ENCODE peak calls at places on chromosomes 1 and 21, in five cellular contexts. G is CD4-positive, CD25-positive, alpha-beta regulatory T cell; P is IMR-90; X is esophagus muscularis mucosa; Q is A549. W is an unnamed sample. For H3K4me1, the result is how much of the 10 kb centered on the place peaks cover.

GRCh38 chr1:228478326-228478725 is 8.9 kb upstream of the RNF187 start:
- DNase-seq in G (no peak), P (no peak), X (no peak), Q (no peak), W (no peak)

GRCh38 chr1:157893681-157894080 is 52.1 kb upstream of the CD5L start:
- DNase-seq in G (no peak), P (no peak), X (no peak), Q (no peak), W (no peak)

GRCh38 chr1:108316545-108316944 is 72.7 kb upstream of the NBPF4 start:
- DNase-seq in G (no peak), P (peak), X (no peak), Q (no peak), W (no peak)

GRCh38 chr1:21152423-21153100 is 24.1 kb downstream of the EIF4G3 start:
- DNase-seq in G (no peak), P (peak), X (no peak), Q (no peak), W (no peak)

GRCh38 chr1:24765308-24765988 is 20.2 kb downstream of the CLIC4 start:
- DNase-seq in G (no peak), P (peak), X (peak), Q (no peak), W (no peak)

GRCh38 chr1:233113009-233113712 is 162.8 kb downstream of the NTPCR start:
- DNase-seq in G (no peak), P (peak), X (no peak), Q (peak), W (peak)

GRCh38 chr1:28045777-28046176 is 42.6 kb downstream of the EYA3 start:
- DNase-seq in G (no peak), P (no peak), X (no peak), Q (no peak), W (no peak)

GRCh38 chr1:33828654-33829053 is 35.2 kb upstream of the HMGB4 start:
- DNase-seq in G (no peak), P (no peak), X (peak), Q (no peak), W (no peak)

GRCh38 chr1:44220001-44220751 is 6.9 kb downstream of the DMAP1 start:
- DNase-seq in G (no peak), P (peak), X (no peak), Q (no peak), W (no peak)

GRCh38 chr21:29184047-29184446 is 53.6 kb downstream of the MAP3K7CL start:
- DNase-seq in G (no peak), P (no peak), X (no peak), Q (no peak), W (no peak)

GRCh38 chr1:30539856-30540243 is 183.5 kb downstream of the MATN1 start:
- DNase-seq in G (no peak), P (no peak), X (no peak), Q (no peak), W (no peak)

GRCh38 chr1:196409586-196409985 is 198.7 kb downstream of the KCNT2 start:
- DNase-seq in G (no peak), P (peak), X (no peak), Q (no peak), W (no peak)

GRCh38 chr1:165409957-165410356 is 35.0 kb downstream of the RXRG start:
- DNase-seq in G (no peak), P (no peak), X (no peak), Q (no peak), W (no peak)

GRCh38 chr21:42384999-42385398 is 10.9 kb downstream of the TMPRSS3 start:
- DNase-seq in G (no peak), P (no peak), X (no peak), Q (no peak), W (no peak)

GRCh38 chr1:8424539-8425116 is 106.7 kb downstream of the SLC45A1 start:
- DNase-seq in G (peak), P (no peak), X (no peak), Q (no peak), W (peak)

GRCh38 chr1:8421721-8422120 is 103.8 kb downstream of the SLC45A1 start:
- DNase-seq in G (no peak), P (peak), X (no peak), Q (no peak), W (peak)

GRCh38 chr1:8422439-8423133 is 104.7 kb downstream of the SLC45A1 start:
- DNase-seq in G (no peak), P (peak), X (no peak), Q (no peak), W (no peak)

GRCh38 chr1:8423702-8424538 is 106.0 kb downstream of the SLC45A1 start:
- DNase-seq in G (peak), P (peak), X (no peak), Q (peak), W (peak)

DNA sequence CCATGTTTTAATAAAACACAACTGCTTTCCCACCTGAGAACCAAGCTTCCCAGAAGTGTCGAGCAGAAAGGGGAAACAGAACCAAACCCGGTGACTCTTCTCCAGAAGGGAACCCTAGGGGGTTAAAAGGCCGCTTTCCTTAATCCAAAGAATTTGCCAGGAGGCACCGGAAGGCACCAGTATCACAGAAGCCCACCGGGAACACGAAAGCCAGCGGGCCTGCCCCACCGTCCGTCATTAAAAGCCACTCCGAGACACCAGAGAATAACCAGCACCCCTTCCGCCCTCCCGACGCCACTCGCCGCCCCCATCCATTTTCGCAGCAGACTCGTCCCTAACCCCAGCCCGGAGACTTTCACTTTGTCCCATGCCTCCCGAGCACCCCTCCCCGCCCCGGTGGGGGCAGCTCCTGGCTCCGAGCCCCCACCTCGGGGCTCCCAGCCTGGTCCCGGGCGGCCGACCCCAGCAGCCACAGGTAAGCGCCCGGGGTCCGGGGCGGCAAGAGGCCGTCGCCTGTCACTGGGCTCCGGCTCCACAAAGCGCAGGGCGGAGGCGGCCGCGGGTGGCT is 105.3 kb downstream of the SLC45A1 start:
- DNase-seq in G (peak), P (no peak), X (no peak), Q (peak), W (no peak)
- H3K4me1 ChIP-seq in G (half or more), P (under half), X (under half), Q (under half), W (half or more)

DNA sequence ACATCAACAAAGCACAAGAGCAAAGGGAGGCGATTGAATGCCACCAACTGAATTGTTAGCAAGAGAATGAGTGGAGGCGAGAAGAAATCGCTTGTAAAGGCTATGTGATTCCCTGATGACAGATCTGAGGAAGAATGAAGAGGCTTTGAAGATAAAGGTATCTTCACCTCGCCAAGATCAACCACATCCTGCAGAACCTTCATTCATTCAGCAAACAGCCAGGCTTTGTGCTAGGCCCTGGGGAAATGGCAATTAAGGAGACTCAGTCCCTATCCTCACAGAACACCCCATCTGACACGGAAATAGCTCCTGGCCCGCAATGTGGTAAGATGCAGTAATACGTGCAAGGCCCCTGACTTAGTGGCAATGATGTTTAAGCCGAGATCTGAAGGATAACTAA is 4.4 kb upstream of the VSIG8 start:
- DNase-seq in G (no peak), P (no peak), X (no peak), Q (no peak), W (no peak)
- H3K4me1 ChIP-seq in G (under half), P (under half), X (under half), Q (under half), W (under half)

DNA sequence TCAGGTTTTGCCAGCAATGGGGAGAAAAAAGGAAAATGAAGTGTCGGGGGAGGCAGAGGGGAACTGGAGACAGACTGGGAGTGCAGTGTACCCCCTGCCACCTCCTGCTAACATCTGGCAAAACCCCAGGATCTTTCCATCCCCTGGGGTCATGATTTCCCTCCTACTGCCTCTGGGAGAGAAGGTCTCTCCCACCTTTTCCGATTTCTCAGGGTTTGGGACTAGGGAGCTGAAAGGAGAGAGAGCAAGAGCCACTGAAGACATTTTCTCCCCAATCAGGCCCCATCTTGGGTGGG is 5.1 kb downstream of the FHL3 start:
- DNase-seq in G (no peak), P (no peak), X (no peak), Q (no peak), W (no peak)
- H3K4me1 ChIP-seq in G (under half), P (under half), X (half or more), Q (under half), W (under half)

GRCh38 chr1:64549464-64550239 is 79.7 kb downstream of the CACHD1 start:
- DNase-seq in G (no peak), P (no peak), X (no peak), Q (no peak), W (no peak)

GRCh38 chr1:64553285-64553684 is 83.4 kb downstream of the CACHD1 start:
- DNase-seq in G (no peak), P (no peak), X (no peak), Q (no peak), W (no peak)

GRCh38 chr1:64546018-64546417 is 76.1 kb downstream of the CACHD1 start:
- DNase-seq in G (no peak), P (no peak), X (no peak), Q (no peak), W (no peak)

GRCh38 chr1:64550946-64551345 is 81.0 kb downstream of the CACHD1 start:
- DNase-seq in G (no peak), P (no peak), X (no peak), Q (no peak), W (no peak)

DNA sequence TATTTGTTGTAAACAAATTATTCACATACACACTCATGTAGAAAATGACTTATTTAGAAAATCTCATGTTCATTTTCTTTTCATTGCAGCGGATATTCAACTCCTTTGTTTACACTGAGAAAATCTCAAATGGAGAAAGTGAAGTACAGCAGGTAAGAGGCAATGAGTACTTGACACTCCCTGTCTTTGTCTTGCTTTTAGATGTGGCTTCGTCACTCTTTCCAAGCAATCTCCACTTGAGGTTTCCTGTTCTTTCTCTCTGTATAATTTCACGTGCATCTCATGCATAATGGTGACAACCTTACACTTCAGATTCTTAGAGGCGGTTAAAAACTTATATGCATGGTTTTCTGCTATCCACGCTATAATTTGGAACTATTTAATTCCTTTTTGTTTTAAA is 80.6 kb downstream of the CACHD1 start:
- DNase-seq in G (no peak), P (no peak), X (no peak), Q (no peak), W (no peak)
- H3K4me1 ChIP-seq in G (under half), P (under half), X (under half), Q (under half), W (under half)

GRCh38 chr1:218502383-218502782 is 157.2 kb downstream of the TGFB2 start:
- DNase-seq in G (no peak), P (no peak), X (no peak), Q (no peak), W (no peak)
- H3K4me1 ChIP-seq in G (under half), P (under half), X (under half), Q (under half), W (under half)

W was measured in gastrocnemius medialis.